ENCODE peak calls at places on chromosomes 4 and X, in seven cellular contexts. Z is mammary epithelial cell, F is brain microvascular endothelial cell, I is hepatocyte, B is adipocyte, Q is ovary, L is ascending aorta. H is an unnamed sample. For H3K36me3, the result is how much of the 10 kb centered on the place peaks cover.

GRCh38 chr4:187493661-187494060 is 501.9 kb upstream of the ZFP42 start:
- DNase-seq in Z (no peak), F (no peak), I (no peak), B (no peak), Q (no peak), L (no peak), H (no peak)

GRCh38 chr4:108649863-108650211 is 562 bp upstream of the OSTC start:
- DNase-seq in Z (no peak), F (no peak), I (no peak), B (no peak), Q (no peak), L (no peak), H (no peak)

GRCh38 chr4:86554641-86555040 is 39.5 kb upstream of the PTPN13 start:
- DNase-seq in Z (no peak), F (no peak), I (no peak), B (peak), Q (no peak), L (no peak), H (no peak)

GRCh38 chr4:109588176-109588575 is 28.1 kb downstream of the MCUB start:
- DNase-seq in Z (no peak), F (no peak), I (no peak), B (no peak), Q (no peak), L (no peak), H (no peak)

GRCh38 chr4:72568959-72569718 is at the start of gene ADAMTS3:
- DNase-seq in Z (peak), F (no peak), I (peak), B (peak), Q (peak), L (peak), H (no peak)

GRCh38 chrX:16920116-16920515 is 26.3 kb upstream of the REPS2 start:
- DNase-seq in Z (no peak), F (no peak), I (no peak), B (no peak), Q (no peak), L (no peak), H (no peak)

GRCh38 chr4:168619266-168619631 is 122.4 kb downstream of the PALLD start:
- DNase-seq in Z (peak), F (no peak), I (no peak), B (no peak), Q (no peak), L (no peak), H (no peak)

GRCh38 chr4:140644470-140645185 is 75.9 kb upstream of the UCP1 start:
- DNase-seq in Z (no peak), F (no peak), I (no peak), B (no peak), Q (no peak), L (no peak), H (no peak)

GRCh38 chr4:53508446-53508845 is 82.8 kb downstream of the LNX1 start:
- DNase-seq in Z (peak), F (peak), I (no peak), B (peak), Q (no peak), L (no peak), H (no peak)

GRCh38 chr4:1321946-1322650 is 24.9 kb upstream of the UVSSA start:
- DNase-seq in Z (no peak), F (no peak), I (no peak), B (no peak), Q (no peak), L (no peak), H (no peak)

GRCh38 chrX:110304371-110304770 is 13.5 kb downstream of the AMMECR1 start:
- DNase-seq in Z (no peak), F (no peak), I (no peak), B (no peak), Q (no peak), L (no peak), H (no peak)

GRCh38 chr4:71004281-71004851 is 10.9 kb downstream of the DCK start:
- DNase-seq in Z (no peak), F (no peak), I (no peak), B (no peak), Q (no peak), L (no peak), H (no peak)

GRCh38 chrX:17375631-17376380 is 806 bp downstream of the NHS start:
- DNase-seq in Z (peak), F (no peak), I (peak), B (peak), Q (peak), L (no peak), H (no peak)

GRCh38 chr4:53777244-53777984 is 186.1 kb upstream of the LNX1 start:
- DNase-seq in Z (peak), F (peak), I (peak), B (peak), Q (no peak), L (no peak), H (no peak)

GRCh38 chrX:15903186-15903681 is 48.6 kb upstream of the AP1S2 start:
- DNase-seq in Z (no peak), F (no peak), I (no peak), B (no peak), Q (no peak), L (no peak), H (no peak)

GRCh38 chrX:130253916-130254315 is 14.8 kb downstream of the ZNF280C start:
- DNase-seq in Z (no peak), F (no peak), I (no peak), B (no peak), Q (no peak), L (no peak), H (no peak)

GRCh38 chr4:118743867-118744266 is 58.7 kb downstream of the METTL14 start:
- DNase-seq in Z (no peak), F (peak), I (no peak), B (no peak), Q (no peak), L (no peak), H (no peak)
- H3K36me3 ChIP-seq in Z (under half), F (half or more), I (under half), B (half or more), Q (under half), L (under half), H (under half)

GRCh38 chr4:41217373-41217772 is 3.0 kb upstream of the APBB2 start:
- DNase-seq in Z (no peak), F (no peak), I (no peak), B (no peak), Q (no peak), L (no peak), H (no peak)

GRCh38 chr4:41216294-41217019 is 2.1 kb upstream of the APBB2 start:
- DNase-seq in Z (peak), F (no peak), I (peak), B (peak), Q (peak), L (peak), H (no peak)

GRCh38 chr4:41218703-41219102 is 4.4 kb upstream of the APBB2 start:
- DNase-seq in Z (no peak), F (no peak), I (no peak), B (no peak), Q (no peak), L (no peak), H (no peak)

GRCh38 chr4:41215969-41216293 is 1.6 kb upstream of the APBB2 start:
- DNase-seq in Z (no peak), F (no peak), I (no peak), B (no peak), Q (no peak), L (no peak), H (no peak)

DNA sequence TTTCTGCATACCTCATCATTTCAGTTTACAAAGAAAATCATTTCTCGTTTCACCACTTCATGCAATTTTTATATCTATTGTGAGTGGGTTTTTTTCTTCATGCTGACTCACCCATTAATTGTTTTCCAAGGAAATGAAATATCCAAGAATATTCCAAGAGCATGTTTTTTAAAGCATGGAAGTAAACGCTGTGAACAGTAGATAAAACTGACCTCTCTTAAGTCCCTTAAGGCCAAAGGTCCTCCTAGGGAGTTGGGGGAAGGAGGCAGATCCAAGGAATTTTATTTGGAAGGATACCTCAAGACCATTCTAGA is 2.6 kb upstream of the APBB2 start:
- DNase-seq in Z (no peak), F (no peak), I (no peak), B (no peak), Q (no peak), L (no peak), H (no peak)
- H3K4me3 ChIP-seq in Z (peak), F (peak), I (peak), B (peak), Q (peak), L (peak), H (peak)

GRCh38 chr4:78591404-78591803 is 39.8 kb downstream of the ANXA3 start:
- DNase-seq in Z (no peak), F (no peak), I (no peak), B (no peak), Q (no peak), L (no peak), H (no peak)

GRCh38 chr4:78588894-78589545 is 37.5 kb downstream of the ANXA3 start:
- DNase-seq in Z (no peak), F (no peak), I (no peak), B (no peak), Q (no peak), L (no peak), H (no peak)

GRCh38 chr4:78584863-78585576 is 33.5 kb downstream of the ANXA3 start:
- DNase-seq in Z (no peak), F (no peak), I (no peak), B (no peak), Q (no peak), L (no peak), H (no peak)

GRCh38 chr4:78581626-78582025 is 30.1 kb downstream of the ANXA3 start:
- DNase-seq in Z (no peak), F (no peak), I (no peak), B (no peak), Q (no peak), L (no peak), H (no peak)

DNA sequence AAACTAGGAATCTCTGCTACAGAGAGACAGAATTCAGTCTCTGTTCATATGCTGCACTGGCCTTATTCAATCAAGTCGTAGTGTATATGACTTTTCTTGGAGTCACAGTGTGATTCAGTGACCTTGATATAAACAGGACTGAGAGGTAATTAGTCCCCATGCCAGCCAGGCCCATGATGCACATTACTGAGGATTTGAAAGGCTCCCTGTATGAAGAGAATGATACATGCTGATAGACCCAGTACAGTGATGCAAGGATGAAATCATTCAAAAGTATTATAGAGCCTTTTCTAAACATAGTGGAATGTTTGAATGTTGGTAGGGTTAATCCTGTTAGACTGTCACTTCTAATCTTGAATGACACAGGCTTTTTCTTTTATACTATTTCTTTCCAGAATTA is 34.1 kb downstream of the ANXA3 start:
- DNase-seq in Z (no peak), F (no peak), I (no peak), B (peak), Q (no peak), L (no peak), H (no peak)
- H3K36me3 ChIP-seq in Z (half or more), F (under half), I (under half), B (under half), Q (under half), L (under half), H (under half)

GRCh38 chrX:20382518-20383291 is 116.0 kb upstream of the RPS6KA3 start:
- DNase-seq in Z (peak), F (no peak), I (peak), B (no peak), Q (no peak), L (no peak), H (no peak)
- H3K4me3 ChIP-seq in Z (no peak), F (no peak), I (no peak), B (no peak), Q (no peak), L (no peak), H (no peak)

GRCh38 chr4:151143162-151143561 is 43.7 kb downstream of the RPS3A start:
- DNase-seq in Z (no peak), F (no peak), I (no peak), B (no peak), Q (no peak), L (no peak), H (no peak)
- H3K36me3 ChIP-seq in Z (under half), F (under half), I (under half), B (half or more), Q (under half), L (half or more), H (under half)

GRCh38 chr4:23932935-23933334 is 43.1 kb upstream of the PPARGC1A start:
- DNase-seq in Z (no peak), F (no peak), I (peak), B (peak), Q (no peak), L (no peak), H (no peak)
- H3K4me3 ChIP-seq in Z (no peak), F (no peak), I (no peak), B (peak), Q (no peak), L (no peak), H (no peak)

GRCh38 chr4:84681488-84682274 is 98.8 kb downstream of the CDS1 start:
- DNase-seq in Z (peak), F (peak), I (peak), B (peak), Q (no peak), L (no peak), H (no peak)

GRCh38 chr4:84683486-84683885 is 100.6 kb downstream of the CDS1 start:
- DNase-seq in Z (no peak), F (no peak), I (no peak), B (no peak), Q (no peak), L (no peak), H (no peak)

GRCh38 chr4:84684361-84684760 is 101.4 kb downstream of the CDS1 start:
- DNase-seq in Z (no peak), F (no peak), I (no peak), B (no peak), Q (no peak), L (no peak), H (no peak)

GRCh38 chr4:84685105-84685504 is 102.2 kb downstream of the CDS1 start:
- DNase-seq in Z (no peak), F (no peak), I (no peak), B (no peak), Q (no peak), L (no peak), H (no peak)

GRCh38 chr4:84683065-84683464 is 100.1 kb downstream of the CDS1 start:
- DNase-seq in Z (no peak), F (no peak), I (no peak), B (no peak), Q (no peak), L (no peak), H (no peak)
- H3K36me3 ChIP-seq in Z (under half), F (under half), I (under half), B (half or more), Q (under half), L (half or more), H (half or more)

DNA sequence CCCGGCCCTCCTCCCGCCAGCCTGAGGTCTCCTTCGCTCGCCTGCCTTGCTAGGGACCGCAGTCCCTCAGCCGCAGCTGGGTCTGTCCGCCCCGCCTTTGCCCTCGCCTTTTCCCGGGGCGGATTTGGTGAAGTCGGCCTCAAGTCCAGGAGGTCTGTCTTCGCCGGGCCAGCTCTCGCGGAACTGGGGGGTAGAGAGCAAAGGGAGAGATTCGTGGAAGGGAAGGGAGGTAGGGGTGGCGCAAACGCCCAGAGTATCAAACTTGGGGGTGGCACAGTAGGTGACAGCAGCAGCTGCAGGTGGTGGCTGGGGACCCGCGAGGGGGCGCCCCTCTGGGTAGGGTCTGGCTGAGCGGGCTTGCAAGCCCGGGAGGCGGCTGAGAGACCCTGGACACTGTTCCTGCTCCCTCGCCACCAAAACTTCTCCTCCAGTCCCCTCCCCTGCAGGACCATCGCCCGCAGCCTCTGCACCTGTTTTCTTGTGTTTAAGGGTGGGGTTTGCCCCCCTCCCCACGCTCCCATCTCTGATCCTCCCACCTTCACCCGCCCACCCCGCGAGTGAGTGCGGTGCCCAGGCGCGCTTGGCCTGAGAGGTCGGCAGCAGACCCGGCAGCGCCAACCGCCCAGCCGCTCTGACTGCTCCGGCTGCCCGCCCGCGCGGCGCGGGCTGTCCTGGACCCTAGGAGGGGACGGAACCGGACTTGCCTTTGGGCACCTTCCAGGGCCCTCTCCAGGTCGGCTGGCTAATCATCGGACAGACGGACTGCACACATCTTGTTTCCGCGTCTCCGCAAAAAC is at the start of gene NPY2R:
- DNase-seq in Z (no peak), F (no peak), I (peak), B (peak), Q (no peak), L (no peak), H (no peak)
- H3K4me3 ChIP-seq in Z (no peak), F (peak), I (peak), B (peak), Q (no peak), L (peak), H (peak)

DNA sequence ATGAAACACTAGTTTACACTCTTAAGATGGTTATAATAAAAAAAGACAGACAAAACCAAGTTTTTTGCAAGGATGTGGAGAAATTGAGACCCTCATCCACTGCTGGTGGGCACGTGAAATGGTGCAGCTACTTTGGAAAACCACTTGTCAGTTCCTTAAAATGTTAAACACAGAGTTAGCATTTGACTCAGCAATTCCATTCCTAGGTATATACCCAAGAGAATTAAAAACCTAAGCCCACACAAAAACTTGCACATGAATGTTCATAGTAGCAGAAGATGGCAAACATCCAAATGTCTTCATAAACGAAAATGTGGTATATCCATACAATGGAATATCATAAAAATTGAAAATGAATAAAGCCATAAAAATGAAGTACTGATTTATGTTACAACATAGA is 75.4 kb downstream of the ZNF827 start:
- DNase-seq in Z (no peak), F (no peak), I (no peak), B (no peak), Q (no peak), L (no peak), H (no peak)
- H3K36me3 ChIP-seq in Z (under half), F (under half), I (under half), B (under half), Q (under half), L (under half), H (under half)

GRCh38 chrX:374566-374965 is 12.1 kb downstream of the PPP2R3B start:
- DNase-seq in Z (no peak), F (no peak), I (no peak), B (peak), Q (no peak), L (no peak), H (no peak)
- H3K4me3 ChIP-seq in Z (no peak), F (peak), I (no peak), B (peak), Q (no peak), L (no peak), H (peak)

H was measured in vagina.